ENCODE peak calls at places on chromosomes 3 and 15, in five cellular contexts. G, A, S, M and K are unnamed samples.
A peak's percentile ranks its signal among the peaks of the same experiment; 100 is the strongest.

GRCh38 chr15:62079594-62079993 is 12.8 kb downstream of the C2CD4A start:
- DNase-seq in G (no peak), A (no peak), S (no peak), M (no peak), K (no peak)

GRCh38 chr3:57165637-57166036 is 484 bp upstream of the IL17RD start:
- DNase-seq in G (no peak), A (no peak), S (no peak), M (no peak), K (no peak)

GRCh38 chr15:82173108-82173507 is 89.4 kb downstream of the EFL1 start:
- DNase-seq in G (no peak), A (no peak), S (no peak), M (no peak), K (no peak)

GRCh38 chr3:135784557-135784956 is 181.0 kb upstream of the PPP2R3A start:
- DNase-seq in G (no peak), A (no peak), S (peak; percentile 45), M (no peak), K (no peak)

GRCh38 chr3:57080171-57080570 is 19.7 kb downstream of the SPATA12 start:
- DNase-seq in G (no peak), A (no peak), S (no peak), M (no peak), K (no peak)

GRCh38 chr3:4421121-4421520 is 45.9 kb downstream of the SUMF1 start:
- DNase-seq in G (no peak), A (peak; percentile 81), S (no peak), M (no peak), K (peak; percentile 80)

GRCh38 chr3:127712881-127713771 is 40.4 kb downstream of the ABTB1 start:
- DNase-seq in G (no peak), A (no peak), S (no peak), M (no peak), K (no peak)

GRCh38 chr15:71443538-71443937 is 328.3 kb downstream of the THSD4 start:
- DNase-seq in G (no peak), A (peak; percentile 20), S (peak; percentile 62), M (peak; percentile 71), K (peak; percentile 37)

GRCh38 chr3:169256791-169257522 is 406.6 kb downstream of the MECOM start:
- DNase-seq in G (no peak), A (peak; percentile 23), S (no peak), M (no peak), K (no peak)

GRCh38 chr15:92121047-92121446 is 267.5 kb downstream of the SLCO3A1 start:
- DNase-seq in G (no peak), A (no peak), S (no peak), M (no peak), K (no peak)

GRCh38 chr15:49199666-49200065 is 29.6 kb downstream of the GALK2 start:
- DNase-seq in G (no peak), A (no peak), S (no peak), M (no peak), K (no peak)

GRCh38 chr15:98560338-98560737 is 88.0 kb upstream of the IGF1R start:
- DNase-seq in G (no peak), A (no peak), S (no peak), M (no peak), K (no peak)

GRCh38 chr15:75672111-75672602 is 24.4 kb downstream of the SNX33 start:
- DNase-seq in G (no peak), A (peak; percentile 56), S (no peak), M (no peak), K (no peak)